ENCODE peak calls at places on chromosomes 4 and X, in four cellular contexts. Z is HepG2, V is H1, K is WTC11. R is an unnamed sample.

GRCh38 chr4:26058537-26058936 is 144.5 kb downstream of the SMIM20 start:
- DNase-seq in Z (no peak), V (no peak), K (no peak), R (no peak)

GRCh38 chr4:104064650-104065577 is 345.1 kb upstream of the TACR3 start:
- DNase-seq in Z (peak), V (peak), K (peak), R (peak)

GRCh38 chr4:158259955-158260575 is 49.8 kb downstream of the TMEM144 start:
- DNase-seq in Z (peak), V (no peak), K (no peak), R (no peak)

GRCh38 chr4:168674077-168674747 is 177.4 kb downstream of the PALLD start:
- DNase-seq in Z (no peak), V (no peak), K (no peak), R (no peak)

GRCh38 chr4:37767546-37767945 is 58.9 kb upstream of the PGM2 start:
- DNase-seq in Z (peak), V (no peak), K (no peak), R (no peak)

GRCh38 chrX:115988825-115989224 is 181.7 kb upstream of the AGTR2 start:
- DNase-seq in Z (no peak), V (no peak), K (no peak), R (no peak)

GRCh38 chr4:74474345-74475099 is 29.6 kb downstream of the AREG start:
- DNase-seq in Z (no peak), V (no peak), K (no peak), R (no peak)

GRCh38 chr4:184748251-184748652 is 14.4 kb upstream of the CENPU start:
- DNase-seq in Z (no peak), V (no peak), K (no peak), R (no peak)

GRCh38 chr4:153241970-153242847 is 38.0 kb downstream of the TRIM2 start:
- DNase-seq in Z (peak), V (no peak), K (no peak), R (no peak)

GRCh38 chr4:40575846-40576245 is 53.8 kb downstream of the RBM47 start:
- DNase-seq in Z (no peak), V (no peak), K (peak), R (no peak)

GRCh38 chr4:76641758-76642157 is 206.7 kb downstream of the SHROOM3 start:
- DNase-seq in Z (no peak), V (no peak), K (no peak), R (no peak)

GRCh38 chrX:16920116-16920515 is 26.3 kb upstream of the REPS2 start:
- DNase-seq in Z (no peak), V (no peak), K (no peak), R (no peak)

GRCh38 chr4:114019276-114019971 is 40.0 kb upstream of the ARSJ start:
- DNase-seq in Z (no peak), V (no peak), K (no peak), R (no peak)

GRCh38 chrX:48801281-48802088 is at the start of gene HDAC6:
- DNase-seq in Z (peak), V (peak), K (peak), R (peak)

GRCh38 chrX:106621836-106622235 is 10.1 kb downstream of the RADX start:
- DNase-seq in Z (no peak), V (no peak), K (no peak), R (no peak)

GRCh38 chrX:106615041-106615440 is 3.3 kb downstream of the RADX start:
- DNase-seq in Z (no peak), V (no peak), K (no peak), R (no peak)

DNA sequence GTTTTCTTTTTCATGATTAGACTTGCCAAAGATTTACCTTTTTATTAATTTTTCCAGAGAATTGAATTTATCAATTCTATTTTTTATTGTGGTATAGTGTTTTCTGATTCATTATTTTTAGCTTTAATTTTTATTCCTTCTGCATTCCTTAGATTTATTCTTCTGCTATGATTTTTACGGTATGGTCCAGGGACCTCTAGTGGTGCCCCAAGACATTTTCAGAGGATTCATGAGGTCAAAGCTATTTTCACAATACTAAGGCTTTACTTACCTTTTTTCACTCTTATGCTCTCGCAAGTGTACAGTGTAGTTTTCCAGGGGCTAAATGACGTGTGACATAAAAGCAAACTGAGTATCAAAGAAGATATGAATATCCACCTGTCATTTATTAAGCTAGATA is 8.0 kb downstream of the RADX start:
- DNase-seq in Z (no peak), V (no peak), K (no peak), R (no peak)
- TF ChIP-seq CREB1 in Z (no peak), V (no peak), K (no peak), R (no peak)

DNA sequence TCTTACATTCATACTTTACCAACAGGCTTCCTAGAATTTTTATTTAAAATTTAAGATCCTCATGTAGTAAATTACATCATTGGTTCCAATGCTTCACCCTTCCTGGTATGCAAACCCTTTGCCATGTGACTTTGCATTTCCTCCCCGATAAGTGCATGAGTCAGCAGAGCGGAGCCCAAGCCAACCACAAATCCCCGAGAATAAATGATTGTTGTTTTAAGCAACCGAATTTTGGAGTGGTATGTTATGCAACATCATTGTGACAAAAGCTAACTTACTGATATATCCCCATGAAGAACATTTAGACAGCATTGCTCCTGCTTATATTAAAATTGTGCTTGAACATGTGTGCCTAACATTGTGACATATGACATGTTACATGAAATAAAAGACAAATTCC is 199.4 kb upstream of the DDX53 start:
- DNase-seq in Z (no peak), V (no peak), K (no peak), R (no peak)
- TF ChIP-seq CREB1 in Z (no peak), V (no peak), K (no peak), R (no peak)

GRCh38 chr4:22515145-22515887 is 550 bp downstream of the ADGRA3 start:
- DNase-seq in Z (peak), V (no peak), K (peak), R (peak)
- TF ChIP-seq CREB1 in Z (no peak), V (no peak), K (no peak), R (no peak)

GRCh38 chrX:54921427-54922021 is 900 bp downstream of the TRO start:
- DNase-seq in Z (peak), V (peak), K (peak), R (no peak)

GRCh38 chrX:54922547-54922946 is 1.9 kb downstream of the TRO start:
- DNase-seq in Z (no peak), V (no peak), K (no peak), R (no peak)

GRCh38 chrX:54923376-54923775 is 2.8 kb downstream of the TRO start:
- DNase-seq in Z (no peak), V (no peak), K (no peak), R (no peak)

GRCh38 chrX:54920610-54921426 is at the start of gene TRO:
- DNase-seq in Z (no peak), V (no peak), K (peak), R (no peak)
- TF ChIP-seq CREB1 in Z (no peak), V (no peak), K (no peak), R (no peak)

DNA sequence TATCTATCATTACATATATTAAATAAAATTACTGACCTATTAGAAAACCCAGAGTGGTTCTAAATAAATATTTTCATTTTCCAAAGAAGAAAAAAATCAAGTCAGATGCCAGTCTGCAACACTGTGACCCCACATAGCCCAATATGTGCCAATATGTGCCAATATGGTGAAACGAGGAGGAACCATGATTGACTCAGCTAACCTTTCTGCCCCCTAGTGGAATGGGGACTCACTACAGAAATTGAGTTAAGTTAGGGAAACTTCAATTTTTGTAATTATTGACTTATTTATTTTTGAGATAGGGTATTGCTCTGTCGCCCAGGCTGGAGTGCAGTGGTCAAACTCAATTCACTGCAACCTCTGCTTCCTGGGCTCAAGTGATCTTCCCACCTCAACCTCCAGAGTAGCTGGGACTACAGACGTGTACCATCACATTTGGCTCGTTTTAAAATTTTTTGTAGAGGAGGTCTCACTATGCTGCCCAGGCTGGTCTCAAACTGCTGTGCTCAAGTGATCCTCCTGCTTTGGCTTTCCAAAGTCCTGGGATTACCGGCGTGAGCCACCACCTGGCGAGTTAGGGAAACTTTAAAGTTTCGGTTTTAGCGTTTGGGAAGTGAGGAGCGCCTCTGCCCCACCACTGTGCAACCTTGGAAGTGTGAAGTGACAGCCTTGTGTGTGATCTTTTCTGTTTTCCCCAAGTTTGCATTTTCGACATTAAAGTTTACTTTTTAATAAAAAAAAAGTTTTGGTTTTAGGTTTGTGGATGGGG is 116.8 kb upstream of the SHISA3 start:
- DNase-seq in Z (no peak), V (no peak), K (peak), R (peak)
- TF ChIP-seq CREB1 in Z (no peak), V (no peak), K (no peak), R (no peak)

R was measured in K562.